ENCODE peak calls at places on chromosomes 7 and 10, in six cellular contexts. P, N, I, J, X and Y are unnamed samples.

GRCh38 chr7:83579740-83580139 is 69.2 kb downstream of the SEMA3E start:
- DNase-seq in X (no peak), J (no peak), N (no peak), P (no peak), I (no peak), Y (peak; percentile 42)

GRCh38 chr10:118960166-118961090 is 69.1 kb upstream of the NANOS1 start:
- DNase-seq in N (no peak), J (no peak), P (peak; percentile 53), X (peak; percentile 87), I (no peak), Y (no peak)

GRCh38 chr10:46547881-46548780 is 8.3 kb downstream of the GPRIN2 start:
- DNase-seq in X (no peak), J (no peak), I (no peak), N (no peak), P (peak; percentile 16), Y (no peak)

GRCh38 chr7:121081327-121081936 is 92.9 kb downstream of the CPED1 start:
- DNase-seq in N (peak; percentile 22), I (peak; percentile 61), P (no peak), J (no peak), X (no peak), Y (peak; percentile 90)

GRCh38 chr7:138684360-138684759 is 16.8 kb downstream of the SVOPL start:
- DNase-seq in J (no peak), N (peak; percentile 40), I (no peak), P (no peak), X (no peak), Y (peak; percentile 7)

GRCh38 chr10:86392723-86393094 is 26.1 kb upstream of the GRID1 start:
- DNase-seq in J (no peak), N (no peak), P (no peak), X (no peak), I (no peak), Y (no peak)

GRCh38 chr10:45558406-45558805 is 114.2 kb downstream of the ZFAND4 start:
- DNase-seq in X (no peak), N (no peak), P (no peak), I (no peak), J (no peak), Y (no peak)

GRCh38 chr10:105973912-105974311 is 1190.6 kb downstream of the SORCS1 start:
- DNase-seq in P (no peak), I (no peak), X (no peak), J (no peak), N (no peak), Y (no peak)

GRCh38 chr10:132631348-132631735 is 93.8 kb downstream of the INPP5A start:
- DNase-seq in I (no peak), X (peak; percentile 27), J (no peak), N (peak; percentile 42), P (no peak), Y (peak; percentile 30)

GRCh38 chr10:102267748-102268147 is 22.4 kb downstream of the GBF1 start:
- DNase-seq in P (no peak), X (no peak), I (peak; percentile 49), J (no peak), N (peak; percentile 43), Y (peak; percentile 72)

GRCh38 chr7:43072530-43072929 is 39.9 kb upstream of the HECW1 start:
- DNase-seq in J (no peak), I (no peak), N (peak; percentile 25), X (no peak), P (no peak), Y (peak; percentile 53)

GRCh38 chr7:116139007-116139406 is 71.3 kb upstream of the TES start:
- DNase-seq in N (peak; percentile 12), J (no peak), X (no peak), I (no peak), P (no peak), Y (no peak)

GRCh38 chr10:79400567-79401004 is 44.8 kb downstream of the ZCCHC24 start:
- DNase-seq in J (no peak), N (no peak), X (no peak), P (no peak), I (no peak), Y (peak; percentile 48)

GRCh38 chr10:124696446-124697392 is 47.5 kb downstream of the FAM53B start:
- DNase-seq in P (no peak), I (no peak), X (no peak), J (no peak), N (no peak), Y (no peak)

GRCh38 chr7:133394369-133394768 is 141.5 kb downstream of the EXOC4 start:
- DNase-seq in N (no peak), P (no peak), X (no peak), J (no peak), I (no peak), Y (no peak)

DNA sequence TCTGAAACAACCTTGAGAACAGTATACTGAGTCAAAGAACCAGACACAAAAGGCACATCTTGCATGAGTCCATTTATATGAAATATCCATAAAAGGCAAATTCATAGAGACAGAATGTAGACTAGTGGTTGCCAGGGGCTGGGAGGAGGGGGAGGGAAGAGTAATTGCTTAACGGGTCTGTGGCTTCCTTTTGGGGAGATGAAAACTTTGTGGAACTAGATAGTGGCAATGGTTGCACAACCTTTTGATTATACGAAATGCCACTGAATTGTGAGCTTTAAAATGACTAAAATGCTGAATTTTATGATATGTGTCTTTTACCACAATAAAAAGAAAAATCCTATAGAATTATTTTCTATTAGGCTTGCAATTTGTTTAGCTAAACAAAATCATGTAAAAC is 16.8 kb downstream of the ADRB1 start:
- DNase-seq in N (no peak), I (no peak), X (no peak), J (no peak), P (no peak), Y (no peak)
- H3K4me3 ChIP-seq in N (no peak overlapping the region), I (no peak overlapping the region), X (no peak overlapping the region), J (no peak overlapping the region), P (no peak overlapping the region), Y (no peak overlapping the region)

GRCh38 chr10:7666253-7667023 is at the start of gene ITIH5:
- DNase-seq in X (no peak), J (no peak), N (no peak), I (no peak), P (no peak), Y (no peak)
- H3K4me3 ChIP-seq in X (peak within 1 kb of the TSS; percentile 90), J (peak within 1 kb of the TSS; percentile 15), N (no peak within 1 kb of the TSS), I (no peak within 1 kb of the TSS), P (peak within 1 kb of the TSS; percentile 46), Y (no peak within 1 kb of the TSS)

DNA sequence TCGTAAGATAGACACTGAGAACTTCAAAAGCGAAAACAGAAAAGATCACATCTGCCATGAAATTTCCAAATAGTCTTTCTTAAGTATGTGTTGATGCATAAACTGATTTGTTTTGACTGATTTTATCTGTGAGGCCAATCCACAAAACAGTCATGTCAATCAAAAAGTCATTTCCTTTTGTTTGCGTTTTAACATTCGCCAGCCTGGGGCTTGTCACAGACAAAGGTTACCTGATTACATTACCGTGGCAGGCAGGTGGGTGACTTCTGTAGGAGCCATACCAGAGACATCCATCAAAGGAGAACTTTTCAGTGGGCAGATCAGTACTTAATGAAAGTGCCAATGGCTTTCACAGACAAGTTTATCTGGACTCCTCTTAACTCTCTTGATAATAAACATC is 45.5 kb upstream of the BET1 start:
- DNase-seq in N (no peak), J (no peak), P (no peak), I (no peak), X (no peak), Y (no peak)
- H3K4me3 ChIP-seq in N (no peak overlapping the region), J (no peak overlapping the region), P (no peak overlapping the region), I (no peak overlapping the region), X (no peak overlapping the region), Y (no peak overlapping the region)

GRCh38 chr7:130903358-130903974 is 169.5 kb upstream of the KLF14 start:
- DNase-seq in X (peak; percentile 19), J (no peak), N (peak; percentile 94), I (peak; percentile 87), P (no peak), Y (peak; percentile 99)
- H3K4me3 ChIP-seq in X (peak overlapping the region; percentile 19), J (no peak overlapping the region), N (no peak overlapping the region), I (no peak overlapping the region), P (no peak overlapping the region), Y (no peak overlapping the region)